ENCODE peak calls at places on chromosome 10, in ten cellular contexts. Y, L, X, T, O, C, U, G, R and W are unnamed samples. For H3K4me1, the result is how much of the 10 kb centered on the place peaks cover.

GRCh38 chr10:60760711-60761210 is 17.5 kb upstream of the CDK1 start:
- DNase-seq in U (no peak), X (no peak), G (no peak), T (no peak), R (no peak), L (no peak), Y (no peak), C (no peak), O (no peak), W (no peak)

GRCh38 chr10:52744057-52744819 is 28.3 kb downstream of the MBL2 start:
- DNase-seq in O (no peak), T (no peak), Y (no peak), U (no peak), C (no peak), R (no peak), X (no peak), L (no peak), G (no peak), W (no peak)

GRCh38 chr10:63547628-63548356 is 26.6 kb downstream of the REEP3 start:
- DNase-seq in X (no peak), C (no peak), Y (no peak), T (no peak), L (no peak), G (no peak), R (no peak), U (no peak), O (no peak), W (no peak)

GRCh38 chr10:89213191-89213808 is 6.2 kb upstream of the CH25H start:
- DNase-seq in C (peak), R (no peak), T (no peak), X (no peak), O (no peak), G (peak), U (peak), Y (no peak), L (peak), W (no peak)

GRCh38 chr10:98168147-98168546 is 33.7 kb downstream of the R3HCC1L start:
- DNase-seq in R (no peak), U (no peak), L (no peak), G (no peak), O (no peak), T (no peak), C (no peak), X (no peak), Y (no peak), W (no peak)

GRCh38 chr10:131207584-131208532 is 103.7 kb downstream of the TCERG1L start:
- DNase-seq in X (no peak), L (no peak), Y (no peak), U (no peak), R (no peak), O (peak), G (no peak), C (no peak), T (no peak), W (no peak)

GRCh38 chr10:75987610-75988009 is 556.2 kb downstream of the LRMDA start:
- DNase-seq in Y (no peak), L (peak), C (no peak), O (no peak), R (no peak), X (no peak), T (peak), G (no peak), U (peak), W (no peak)

GRCh38 chr10:103560886-103561285 is 67.4 kb downstream of the NEURL1 start:
- DNase-seq in C (no peak), O (no peak), X (no peak), U (no peak), G (no peak), R (no peak), T (no peak), Y (no peak), L (no peak), W (no peak)

GRCh38 chr10:64091889-64092288 is 570.7 kb downstream of the REEP3 start:
- DNase-seq in G (no peak), C (no peak), X (no peak), T (no peak), L (peak), U (peak), R (no peak), O (no peak), Y (no peak), W (no peak)

GRCh38 chr10:59823111-59823510 is 69.9 kb upstream of the MRLN start:
- DNase-seq in G (no peak), T (no peak), C (no peak), X (no peak), U (no peak), O (no peak), L (no peak), R (no peak), Y (no peak), W (no peak)

GRCh38 chr10:50503661-50504320 is 120.0 kb downstream of the SGMS1 start:
- DNase-seq in R (no peak), T (no peak), X (no peak), U (no peak), G (no peak), L (no peak), Y (no peak), C (no peak), O (no peak), W (no peak)

GRCh38 chr10:69787681-69788080 is 14.0 kb upstream of the COL13A1 start:
- DNase-seq in O (no peak), L (no peak), R (no peak), G (no peak), X (no peak), C (no peak), Y (no peak), T (no peak), U (no peak), W (no peak)

GRCh38 chr10:24947304-24948097 is 4.9 kb downstream of the PRTFDC1 start:
- DNase-seq in U (no peak), X (no peak), O (no peak), C (no peak), R (no peak), G (no peak), Y (no peak), T (no peak), L (peak), W (no peak)

GRCh38 chr10:6721964-6722615 is 142.0 kb upstream of the PRKCQ start:
- DNase-seq in G (peak), R (no peak), T (no peak), O (no peak), Y (peak), X (no peak), U (no peak), C (no peak), L (peak), W (no peak)

GRCh38 chr10:283140-283479 is 147.9 kb downstream of the ZMYND11 start:
- DNase-seq in Y (no peak), U (no peak), T (no peak), O (no peak), C (no peak), X (no peak), R (no peak), L (no peak), G (no peak), W (no peak)

GRCh38 chr10:49272251-49273081 is 26.5 kb upstream of the C10orf71 start:
- DNase-seq in R (no peak), X (peak), U (no peak), Y (no peak), C (no peak), G (no peak), L (peak), T (no peak), O (peak), W (peak)

GRCh38 chr10:70139151-70139996 is 6.7 kb upstream of the AIFM2 start:
- DNase-seq in Y (no peak), R (no peak), G (no peak), X (no peak), T (no peak), U (no peak), L (no peak), O (peak), C (no peak), W (no peak)

GRCh38 chr10:48927198-48927597 is 12.4 kb downstream of the LRRC18 start:
- DNase-seq in O (no peak), T (no peak), Y (no peak), L (no peak), G (no peak), X (no peak), U (no peak), R (no peak), C (no peak), W (no peak)

GRCh38 chr10:19993714-19994343 is 177.6 kb downstream of the PLXDC2 start:
- DNase-seq in T (no peak), L (peak), R (no peak), Y (no peak), G (no peak), O (no peak), C (no peak), X (no peak), U (no peak), W (no peak)

GRCh38 chr10:125407000-125407502 is 246.7 kb upstream of the CTBP2 start:
- DNase-seq in L (no peak), Y (peak), U (peak), T (no peak), G (no peak), O (no peak), X (no peak), R (peak), C (no peak), W (no peak)

GRCh38 chr10:58291538-58292174 is 22.7 kb downstream of the CISD1 start:
- DNase-seq in L (peak), C (no peak), T (peak), U (peak), Y (no peak), X (no peak), O (no peak), R (peak), G (peak), W (no peak)

GRCh38 chr10:34716234-34716633 is 98.9 kb downstream of the PARD3 start:
- DNase-seq in T (no peak), X (no peak), Y (no peak), C (no peak), L (no peak), R (no peak), O (no peak), U (no peak), G (no peak), W (no peak)

GRCh38 chr10:105797234-105797890 is 1156.3 kb downstream of the SORCS3 start:
- DNase-seq in T (no peak), G (peak), O (no peak), Y (no peak), C (peak), U (peak), X (no peak), L (peak), R (no peak), W (no peak)

GRCh38 chr10:116444527-116445142 is 17.0 kb downstream of the PNLIPRP3 start:
- DNase-seq in O (no peak), R (no peak), G (peak), L (peak), T (no peak), X (no peak), U (peak), Y (no peak), C (peak), W (no peak)

DNA sequence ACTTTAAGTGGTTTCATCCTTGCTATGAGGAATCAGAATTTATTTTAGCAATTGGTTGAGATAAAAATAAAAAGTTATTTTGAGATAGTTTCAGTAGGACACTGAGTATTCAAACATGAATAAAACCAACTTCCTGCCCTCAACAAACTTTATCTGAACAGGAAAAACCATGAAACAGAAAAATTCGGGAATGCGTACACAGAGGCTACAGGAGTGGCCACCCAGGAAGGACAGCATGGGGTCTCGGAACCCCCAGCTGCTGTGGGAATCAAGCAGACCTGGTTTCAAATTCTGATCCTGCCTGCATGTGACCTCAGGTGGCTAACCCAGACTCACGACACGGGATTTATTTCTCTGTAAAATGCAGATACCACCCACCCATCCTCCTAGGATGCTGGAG is 49.0 kb upstream of the GRID1 start:
- DNase-seq in L (no peak), C (no peak), U (no peak), Y (no peak), O (no peak), X (no peak), T (no peak), G (no peak), R (no peak), W (no peak)
- H3K4me1 ChIP-seq in L (under half), C (under half), U (under half), Y (under half), O (under half), X (under half), T (under half), G (under half), R (under half), W (under half)

GRCh38 chr10:91838199-91838598 is 40.0 kb downstream of the TNKS2 start:
- DNase-seq in Y (no peak), X (no peak), L (no peak), G (no peak), C (no peak), U (no peak), R (no peak), O (no peak), T (no peak), W (no peak)
- H3K27ac ChIP-seq in Y (no peak), X (no peak), L (no peak), G (no peak), C (no peak), U (no peak), R (no peak), O (no peak), T (no peak), W (no peak)

DNA sequence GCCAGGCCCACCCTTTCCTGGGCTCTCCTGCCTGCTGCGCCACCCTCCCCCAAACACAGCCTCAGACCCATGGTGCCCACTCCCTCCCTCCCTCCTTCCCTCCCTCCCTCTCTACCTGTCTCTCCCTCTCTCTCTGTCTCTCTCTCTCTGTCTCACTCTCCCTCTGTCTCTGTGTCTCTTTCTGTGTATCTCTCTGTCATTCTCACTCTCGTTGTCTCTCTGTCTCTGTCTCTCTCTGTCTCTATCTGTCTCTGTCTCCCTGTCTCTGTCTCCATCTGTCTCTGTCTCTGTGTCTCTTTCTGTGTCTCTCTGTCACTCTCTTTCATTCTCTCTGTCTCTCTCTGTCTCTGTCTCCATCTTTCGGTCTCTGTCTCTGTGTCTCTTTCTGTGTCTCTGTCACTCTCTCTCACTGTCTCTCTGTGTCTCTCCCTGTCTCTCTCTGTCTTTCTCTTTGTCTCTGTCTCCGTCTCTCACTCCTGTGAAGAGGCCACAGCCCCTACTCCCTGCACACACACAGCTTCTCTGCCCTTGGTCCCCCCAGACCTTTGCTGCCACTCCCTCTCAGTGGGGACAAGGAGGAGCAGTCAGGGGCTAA is 51.5 kb downstream of the CALML3 start:
- DNase-seq in X (no peak), L (no peak), Y (no peak), C (no peak), T (no peak), R (no peak), G (no peak), U (no peak), O (no peak), W (no peak)
- H3K4me3 ChIP-seq in X (no peak), L (no peak), Y (no peak), C (no peak), T (no peak), R (no peak), G (no peak), U (no peak), O (no peak), W (no peak)

GRCh38 chr10:119026301-119027110 is 3.0 kb upstream of the NANOS1 start:
- DNase-seq in U (no peak), R (no peak), Y (no peak), G (no peak), L (no peak), O (peak), T (no peak), C (no peak), X (no peak), W (no peak)
- H3K4me1 ChIP-seq in U (under half), R (under half), Y (under half), G (under half), L (under half), O (under half), T (under half), C (under half), X (half or more), W (under half)

DNA sequence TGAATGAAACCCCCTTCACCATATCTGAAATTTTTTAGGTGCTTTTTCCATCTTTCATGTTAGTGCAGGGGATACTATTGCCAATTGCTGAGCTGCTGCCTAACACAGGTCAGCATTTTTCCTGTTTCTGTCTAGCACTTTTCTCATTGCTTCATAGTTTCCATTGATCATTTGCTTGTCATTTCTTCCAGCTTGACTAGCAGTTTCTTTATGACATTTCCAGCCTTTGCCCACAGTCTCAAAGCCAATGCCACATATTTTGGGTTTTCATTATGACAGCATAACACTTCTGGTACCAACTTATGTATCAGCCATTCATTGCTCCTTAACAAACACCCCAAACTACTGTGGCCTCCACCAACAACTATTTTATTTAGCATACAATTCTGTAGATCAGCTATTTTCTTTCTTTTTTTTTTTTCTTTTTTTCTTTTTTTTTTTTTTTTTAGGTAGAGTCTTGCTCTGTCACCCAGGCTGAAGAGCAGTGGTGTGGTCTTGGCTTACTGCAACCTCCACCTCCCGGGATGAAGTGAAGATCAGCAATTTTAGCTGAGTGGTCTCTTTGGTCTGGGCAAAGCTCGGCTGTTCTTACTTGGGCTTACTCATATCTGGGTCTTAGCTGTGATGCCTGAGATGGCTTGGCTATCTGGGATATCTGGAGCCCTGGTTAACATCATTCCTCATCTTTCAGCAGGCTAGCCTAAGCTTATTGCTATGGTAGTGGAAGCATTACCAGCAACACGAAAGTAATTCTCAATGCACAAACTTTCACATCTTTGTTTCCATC is 102.3 kb downstream of the EPC1 start:
- DNase-seq in X (no peak), C (no peak), T (no peak), U (peak), R (no peak), L (no peak), Y (no peak), O (no peak), G (no peak), W (no peak)
- H3K27ac ChIP-seq in X (no peak), C (no peak), T (no peak), U (no peak), R (no peak), L (no peak), Y (no peak), O (no peak), G (no peak), W (no peak)

GRCh38 chr10:101588879-101589278 is 758 bp downstream of the DPCD start:
- DNase-seq in R (no peak), C (no peak), U (peak), L (peak), O (no peak), Y (no peak), X (no peak), G (no peak), T (peak), W (peak)
- H3K4me3 ChIP-seq in R (peak), C (no peak), U (peak), L (peak), O (peak), Y (peak), X (peak), G (peak), T (no peak), W (peak)